ENCODE peak calls at places on chromosomes 16 and 17, in ten cellular contexts. U is GF-D8; D is left ventricle myocardium inferior; N is GM12865; R is stimulated activated CD8-positive, alpha-beta memory T cell treated with anti-CD3 and anti-CD28 coated beads, Interleukin-4, amount 100 ng/mL, for 24 hours; W is activated naive CD4-positive, alpha-beta T cell treated with anti-CD3 and anti-CD28 coated beads, Interleukin-2, amount 10 ng/mL, durations not matched to agents 7 days and 5 days; I is uterus; Z is activated T-helper 1 cell treated with anti-CD3 and anti-CD28 coated beads, Interleukin-12 subunit alpha, Interleukin-12 subunit beta, Interleukin-2, Interleukin-4 antibody, amounts not matched to agents 30 ng/mL and 10 ng/mL and 1 ng/mL, durations not matched to agents 14 hours and 24 hours and 36 hours; F is left lung; C is brain microvascular endothelial cell. A is an unnamed sample.

GRCh38 chr16:12324152-12324551 is 347.6 kb downstream of the SNX29 start:
- DNase-seq in U (no peak), D (no peak), N (no peak), R (no peak), W (no peak), I (no peak), Z (no peak), F (no peak), C (no peak), A (no peak)

GRCh38 chr17:3167574-3167973 is 29.7 kb upstream of the OR1A2 start:
- DNase-seq in U (no peak), D (no peak), N (peak), R (no peak), W (no peak), I (no peak), Z (no peak), F (no peak), C (no peak), A (no peak)

GRCh38 chr17:29066603-29067002 is 23.7 kb downstream of the PIPOX start:
- DNase-seq in U (no peak), D (no peak), N (no peak), R (no peak), W (no peak), I (no peak), Z (no peak), F (no peak), C (no peak), A (no peak)

GRCh38 chr16:17359778-17360177 is 111.0 kb downstream of the XYLT1 start:
- DNase-seq in U (peak), D (no peak), N (peak), R (peak), W (peak), I (no peak), Z (no peak), F (no peak), C (no peak), A (no peak)

GRCh38 chr16:10619271-10619849 is 39.0 kb upstream of the EMP2 start:
- DNase-seq in U (no peak), D (peak), N (no peak), R (no peak), W (peak), I (no peak), Z (no peak), F (peak), C (no peak), A (peak)

GRCh38 chr16:22098538-22099255 is 6.4 kb downstream of the VWA3A start:
- DNase-seq in U (peak), D (no peak), N (peak), R (no peak), W (no peak), I (no peak), Z (peak), F (no peak), C (peak), A (no peak)

GRCh38 chr16:15631730-15632409 is 11.1 kb downstream of the MARF1 start:
- DNase-seq in U (no peak), D (no peak), N (no peak), R (no peak), W (no peak), I (no peak), Z (no peak), F (no peak), C (no peak), A (no peak)

GRCh38 chr16:86281435-86281834 is 228.9 kb upstream of the FOXF1 start:
- DNase-seq in U (no peak), D (no peak), N (no peak), R (no peak), W (no peak), I (no peak), Z (no peak), F (no peak), C (no peak), A (no peak)

GRCh38 chr17:80758793-80759673 is 214.4 kb downstream of the RPTOR start:
- DNase-seq in U (no peak), D (peak), N (no peak), R (no peak), W (peak), I (no peak), Z (no peak), F (peak), C (no peak), A (no peak)

GRCh38 chr16:86383488-86384262 is 126.7 kb upstream of the FOXF1 start:
- DNase-seq in U (no peak), D (no peak), N (no peak), R (no peak), W (no peak), I (peak), Z (no peak), F (no peak), C (peak), A (no peak)

GRCh38 chr17:4116516-4116915 is 26.3 kb downstream of the ZZEF1 start:
- DNase-seq in U (no peak), D (no peak), N (no peak), R (no peak), W (no peak), I (no peak), Z (no peak), F (no peak), C (no peak), A (no peak)

GRCh38 chr17:5437721-5438317 is 1.1 kb downstream of the C1QBP start:
- DNase-seq in U (no peak), D (no peak), N (no peak), R (no peak), W (no peak), I (no peak), Z (no peak), F (no peak), C (peak), A (no peak)

GRCh38 chr16:71537643-71538042 is 11.4 kb downstream of the CHST4 start:
- DNase-seq in U (no peak), D (no peak), N (peak), R (peak), W (peak), I (no peak), Z (peak), F (no peak), C (peak), A (peak)

GRCh38 chr16:87704754-87705353 is 60.9 kb downstream of the KLHDC4 start:
- DNase-seq in U (no peak), D (no peak), N (no peak), R (no peak), W (no peak), I (no peak), Z (no peak), F (no peak), C (no peak), A (no peak)

GRCh38 chr17:27009087-27009486 is 284.8 kb upstream of the WSB1 start:
- DNase-seq in U (no peak), D (no peak), N (no peak), R (no peak), W (no peak), I (no peak), Z (no peak), F (no peak), C (no peak), A (no peak)

GRCh38 chr17:81228420-81228819 is 5.7 kb upstream of the CEP131 start:
- DNase-seq in U (no peak), D (no peak), N (peak), R (no peak), W (no peak), I (no peak), Z (no peak), F (no peak), C (no peak), A (peak)

GRCh38 chr16:79287424-79287917 is 313.1 kb downstream of the MAF start:
- DNase-seq in U (no peak), D (no peak), N (no peak), R (no peak), W (no peak), I (no peak), Z (no peak), F (no peak), C (no peak), A (no peak)

GRCh38 chr17:79593636-79594035 is 17.2 kb downstream of the RBFOX3 start:
- DNase-seq in U (no peak), D (no peak), N (no peak), R (no peak), W (no peak), I (no peak), Z (no peak), F (no peak), C (no peak), A (no peak)

GRCh38 chr16:48300391-48300856 is 53.1 kb upstream of the ABCC11 start:
- DNase-seq in U (no peak), D (no peak), N (no peak), R (no peak), W (no peak), I (peak), Z (no peak), F (no peak), C (no peak), A (no peak)

GRCh38 chr17:43383826-43384475 is 14.8 kb upstream of the ARL4D start:
- DNase-seq in U (no peak), D (no peak), N (no peak), R (no peak), W (no peak), I (no peak), Z (no peak), F (no peak), C (no peak), A (no peak)

GRCh38 chr17:46026045-46026814 is 27.2 kb downstream of the STH start:
- DNase-seq in U (no peak), D (no peak), N (no peak), R (no peak), W (no peak), I (no peak), Z (no peak), F (no peak), C (no peak), A (no peak)

A was measured in glutamatergic neuron.